ENCODE peak calls at places on chromosomes 13 and 19, in six cellular contexts. One of them, this sample, is unnamed.
A peak's percentile ranks its signal among the peaks of the same experiment; 100 is the strongest.

GRCh38 chr13:68176486-68176885 is 946.4 kb upstream of the PCDH9 start:
- DNase-seq in IMR-90: peak; percentile 36
- DNase-seq in HepG2: no peak
- DNase-seq in GM12878: no peak
- DNase-seq in SK-N-SH: no peak
- DNase-seq in K562: no peak
- DNase-seq in this sample: no peak

GRCh38 chr13:91572944-91573535 is 174.6 kb downstream of the GPC5 start:
- DNase-seq in IMR-90: peak; percentile 34
- DNase-seq in HepG2: no peak
- DNase-seq in GM12878: no peak
- DNase-seq in SK-N-SH: no peak
- DNase-seq in K562: no peak
- DNase-seq in this sample: no peak

GRCh38 chr13:77422724-77423123 is 95.8 kb upstream of the MYCBP2 start:
- DNase-seq in IMR-90: no peak
- DNase-seq in HepG2: no peak
- DNase-seq in GM12878: no peak
- DNase-seq in SK-N-SH: no peak
- DNase-seq in K562: no peak
- DNase-seq in this sample: no peak

GRCh38 chr13:75364131-75364713 is 117.7 kb downstream of the TBC1D4 start:
- DNase-seq in IMR-90: peak; percentile 21
- DNase-seq in HepG2: no peak
- DNase-seq in GM12878: no peak
- DNase-seq in SK-N-SH: no peak
- DNase-seq in K562: no peak
- DNase-seq in this sample: no peak

GRCh38 chr13:76667551-76667950 is 218.7 kb downstream of the KCTD12 start:
- DNase-seq in IMR-90: peak; percentile 77
- DNase-seq in HepG2: no peak
- DNase-seq in GM12878: no peak
- DNase-seq in SK-N-SH: peak; percentile 4
- DNase-seq in K562: no peak
- DNase-seq in this sample: no peak

GRCh38 chr19:597406-598315 is 8.0 kb downstream of the HCN2 start:
- DNase-seq in IMR-90: no peak
- DNase-seq in HepG2: no peak
- DNase-seq in GM12878: no peak
- DNase-seq in SK-N-SH: no peak
- DNase-seq in K562: peak; percentile 47
- DNase-seq in this sample: no peak

GRCh38 chr19:2087621-2088100 is 8.5 kb downstream of the MOB3A start:
- DNase-seq in IMR-90: no peak
- DNase-seq in HepG2: no peak
- DNase-seq in GM12878: peak; percentile 83
- DNase-seq in SK-N-SH: peak; percentile 12
- DNase-seq in K562: no peak
- DNase-seq in this sample: no peak

GRCh38 chr19:827710-828321 is at the start of gene AZU1:
- DNase-seq in IMR-90: no peak
- DNase-seq in HepG2: no peak
- DNase-seq in GM12878: no peak
- DNase-seq in SK-N-SH: no peak
- DNase-seq in K562: no peak
- DNase-seq in this sample: no peak

GRCh38 chr13:28566283-28566682 is 71.4 kb upstream of the FLT1 start:
- DNase-seq in IMR-90: no peak
- DNase-seq in HepG2: no peak
- DNase-seq in GM12878: no peak
- DNase-seq in SK-N-SH: no peak
- DNase-seq in K562: no peak
- DNase-seq in this sample: no peak

GRCh38 chr19:34904521-34904845 is 22.2 kb upstream of the ZNF30 start:
- DNase-seq in IMR-90: no peak
- DNase-seq in HepG2: no peak
- DNase-seq in GM12878: no peak
- DNase-seq in SK-N-SH: no peak
- DNase-seq in K562: no peak
- DNase-seq in this sample: no peak

GRCh38 chr13:62512194-62513141 is 1096.8 kb upstream of the PCDH20 start:
- DNase-seq in IMR-90: peak; percentile 32
- DNase-seq in HepG2: peak; percentile 29
- DNase-seq in GM12878: peak; percentile 24
- DNase-seq in SK-N-SH: peak; percentile 23
- DNase-seq in K562: peak; percentile 9
- DNase-seq in this sample: peak; percentile 68

GRCh38 chr13:41788552-41788951 is 172.4 kb downstream of the VWA8 start:
- DNase-seq in IMR-90: no peak
- DNase-seq in HepG2: no peak
- DNase-seq in GM12878: no peak
- DNase-seq in SK-N-SH: no peak
- DNase-seq in K562: no peak
- DNase-seq in this sample: no peak

GRCh38 chr19:13925990-13926389 is 12.2 kb downstream of the PODNL1 start:
- DNase-seq in IMR-90: no peak
- DNase-seq in HepG2: no peak
- DNase-seq in GM12878: no peak
- DNase-seq in SK-N-SH: no peak
- DNase-seq in K562: no peak
- DNase-seq in this sample: no peak

GRCh38 chr13:109180905-109181425 is 551.6 kb downstream of the MYO16 start:
- DNase-seq in IMR-90: peak; percentile 90
- DNase-seq in HepG2: peak; percentile 6
- DNase-seq in GM12878: no peak
- DNase-seq in SK-N-SH: no peak
- DNase-seq in K562: no peak
- DNase-seq in this sample: no peak

GRCh38 chr19:39319892-39320168 is 833 bp downstream of the LRFN1 start:
- DNase-seq in IMR-90: no peak
- DNase-seq in HepG2: no peak
- DNase-seq in GM12878: no peak
- DNase-seq in SK-N-SH: peak; percentile 76
- DNase-seq in K562: no peak
- DNase-seq in this sample: no peak

GRCh38 chr19:5271145-5271544 is 69.5 kb downstream of the PTPRS start:
- DNase-seq in IMR-90: no peak
- DNase-seq in HepG2: no peak
- DNase-seq in GM12878: no peak
- DNase-seq in SK-N-SH: no peak
- DNase-seq in K562: no peak
- DNase-seq in this sample: no peak

GRCh38 chr19:44809856-44810554 is 1.1 kb downstream of the BCAM start:
- DNase-seq in IMR-90: no peak
- DNase-seq in HepG2: no peak
- DNase-seq in GM12878: no peak
- DNase-seq in SK-N-SH: no peak
- DNase-seq in K562: no peak
- DNase-seq in this sample: no peak

GRCh38 chr13:23025848-23026608 is 154.8 kb upstream of the SGCG start:
- DNase-seq in IMR-90: no peak
- DNase-seq in HepG2: no peak
- DNase-seq in GM12878: no peak
- DNase-seq in SK-N-SH: no peak
- DNase-seq in K562: peak; percentile 22
- DNase-seq in this sample: no peak

GRCh38 chr13:20801704-20802103 is 27.9 kb upstream of the EEF1AKMT1 start:
- DNase-seq in IMR-90: no peak
- DNase-seq in HepG2: no peak
- DNase-seq in GM12878: no peak
- DNase-seq in SK-N-SH: no peak
- DNase-seq in K562: peak; percentile 48
- DNase-seq in this sample: no peak

GRCh38 chr13:20796791-20797513 is 23.2 kb upstream of the EEF1AKMT1 start:
- DNase-seq in IMR-90: peak; percentile 39
- DNase-seq in HepG2: no peak
- DNase-seq in GM12878: no peak
- DNase-seq in SK-N-SH: no peak
- DNase-seq in K562: no peak
- DNase-seq in this sample: no peak

GRCh38 chr13:20803180-20803965 is 29.6 kb upstream of the EEF1AKMT1 start:
- DNase-seq in IMR-90: no peak
- DNase-seq in HepG2: no peak
- DNase-seq in GM12878: no peak
- DNase-seq in SK-N-SH: no peak
- DNase-seq in K562: peak; percentile 21
- DNase-seq in this sample: no peak

GRCh38 chr13:20799726-20800416 is 26.1 kb upstream of the EEF1AKMT1 start:
- DNase-seq in IMR-90: peak; percentile 32
- DNase-seq in HepG2: no peak
- DNase-seq in GM12878: no peak
- DNase-seq in SK-N-SH: no peak
- DNase-seq in K562: no peak
- DNase-seq in this sample: no peak

GRCh38 chr13:20798027-20798426 is 24.3 kb upstream of the EEF1AKMT1 start:
- DNase-seq in IMR-90: no peak
- DNase-seq in HepG2: no peak
- DNase-seq in GM12878: no peak
- DNase-seq in SK-N-SH: no peak
- DNase-seq in K562: no peak
- DNase-seq in this sample: no peak
- H3K36me3 ChIP-seq in IMR-90: peaks cover 9% of the 10 kb centered on the region
- H3K36me3 ChIP-seq in HepG2: peaks cover 6% of the 10 kb centered on the region
- H3K36me3 ChIP-seq in GM12878: peaks cover 2% of the 10 kb centered on the region
- H3K36me3 ChIP-seq in SK-N-SH: peaks cover 42% of the 10 kb centered on the region
- H3K36me3 ChIP-seq in K562: peaks cover 84% of the 10 kb centered on the region
- H3K36me3 ChIP-seq in this sample: peaks cover 2% of the 10 kb centered on the region

GRCh38 chr19:6772028-6772865 is at the start of gene VAV1:
- DNase-seq in IMR-90: no peak
- DNase-seq in HepG2: no peak
- DNase-seq in GM12878: peak; percentile 64
- DNase-seq in SK-N-SH: peak; percentile 53
- DNase-seq in K562: peak; percentile 77
- DNase-seq in this sample: no peak
- TF ChIP-seq USF2 in IMR-90: no peak
- TF ChIP-seq USF2 in HepG2: no peak
- TF ChIP-seq USF2 in GM12878: no peak
- TF ChIP-seq USF2 in SK-N-SH: no peak
- TF ChIP-seq USF2 in K562: no peak
- TF ChIP-seq USF2 in this sample: no peak

GRCh38 chr19:18861235-18861634 is 29.5 kb downstream of the UPF1 start:
- DNase-seq in IMR-90: no peak
- DNase-seq in HepG2: no peak
- DNase-seq in GM12878: no peak
- DNase-seq in SK-N-SH: no peak
- DNase-seq in K562: no peak
- DNase-seq in this sample: no peak

GRCh38 chr19:18861917-18862316 is 30.2 kb downstream of the UPF1 start:
- DNase-seq in IMR-90: no peak
- DNase-seq in HepG2: no peak
- DNase-seq in GM12878: no peak
- DNase-seq in SK-N-SH: no peak
- DNase-seq in K562: no peak
- DNase-seq in this sample: no peak

GRCh38 chr19:18863843-18864362 is 32.1 kb downstream of the CERS1 start:
- DNase-seq in IMR-90: no peak
- DNase-seq in HepG2: no peak
- DNase-seq in GM12878: no peak
- DNase-seq in SK-N-SH: no peak
- DNase-seq in K562: no peak
- DNase-seq in this sample: no peak

GRCh38 chr19:18865106-18865972 is 30.6 kb downstream of the CERS1 start:
- DNase-seq in IMR-90: no peak
- DNase-seq in HepG2: no peak
- DNase-seq in GM12878: no peak
- DNase-seq in SK-N-SH: no peak
- DNase-seq in K562: no peak
- DNase-seq in this sample: no peak

DNA sequence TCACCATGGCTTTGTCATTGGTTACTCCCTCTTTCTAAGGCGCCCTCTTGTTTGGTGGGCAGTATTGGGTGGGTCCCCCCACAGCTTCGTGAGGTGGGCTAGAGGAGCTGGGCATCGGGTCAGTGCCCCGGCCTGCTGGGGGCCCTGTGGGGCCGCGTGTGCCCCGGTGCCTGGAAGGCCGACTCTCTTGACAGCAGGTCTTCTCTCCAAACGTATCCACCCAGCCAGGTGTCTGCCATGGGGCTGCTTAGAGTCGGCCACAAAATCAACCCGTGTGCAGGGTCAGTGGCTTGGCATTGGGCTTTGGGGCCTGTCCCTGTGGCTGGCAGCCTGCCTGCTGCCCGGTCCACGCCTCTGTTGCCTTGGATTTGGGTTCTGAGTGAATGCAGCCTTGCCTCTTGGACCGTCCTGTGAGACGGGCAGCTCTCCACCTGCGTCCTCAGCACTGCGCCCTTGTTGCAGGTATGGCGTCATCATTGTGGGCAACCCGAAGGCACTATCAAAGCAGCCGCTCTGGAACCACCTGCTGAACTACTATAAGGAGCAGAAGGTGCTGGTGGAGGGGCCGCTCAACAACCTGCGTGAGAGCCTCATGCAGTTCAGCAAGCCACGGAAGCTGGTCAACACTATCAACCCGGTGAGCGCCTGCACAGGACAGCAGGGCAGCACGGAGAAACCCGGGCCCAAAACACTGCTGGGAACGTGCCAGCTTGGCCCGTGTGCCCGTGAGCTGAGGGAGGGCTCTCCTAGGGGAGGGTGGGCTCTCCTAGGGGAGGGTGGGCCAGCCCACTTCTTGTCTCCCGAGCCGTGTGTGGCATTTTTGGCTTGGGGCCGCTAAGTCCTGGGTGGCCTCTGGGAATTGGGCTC is 31.4 kb downstream of the UPF1 start:
- DNase-seq in IMR-90: no peak
- DNase-seq in HepG2: no peak
- DNase-seq in GM12878: no peak
- DNase-seq in SK-N-SH: no peak
- DNase-seq in K562: no peak
- DNase-seq in this sample: no peak
- H3K36me3 ChIP-seq in IMR-90: peaks cover 83% of the 10 kb centered on the region
- H3K36me3 ChIP-seq in HepG2: peaks cover 55% of the 10 kb centered on the region
- H3K36me3 ChIP-seq in GM12878: peaks cover 70% of the 10 kb centered on the region
- H3K36me3 ChIP-seq in SK-N-SH: peaks cover 30% of the 10 kb centered on the region
- H3K36me3 ChIP-seq in K562: peaks cover 98% of the 10 kb centered on the region
- H3K36me3 ChIP-seq in this sample: peaks cover 59% of the 10 kb centered on the region

GRCh38 chr13:103805771-103806170 is 739.6 kb upstream of the SLC10A2 start:
- DNase-seq in IMR-90: no peak
- DNase-seq in HepG2: no peak
- DNase-seq in GM12878: no peak
- DNase-seq in SK-N-SH: no peak
- DNase-seq in K562: no peak
- DNase-seq in this sample: no peak

GRCh38 chr13:103799028-103799427 is 732.8 kb upstream of the SLC10A2 start:
- DNase-seq in IMR-90: no peak
- DNase-seq in HepG2: no peak
- DNase-seq in GM12878: no peak
- DNase-seq in SK-N-SH: no peak
- DNase-seq in K562: no peak
- DNase-seq in this sample: no peak

GRCh38 chr13:103803349-103803748 is 737.1 kb upstream of the SLC10A2 start:
- DNase-seq in IMR-90: no peak
- DNase-seq in HepG2: no peak
- DNase-seq in GM12878: no peak
- DNase-seq in SK-N-SH: peak; percentile 15
- DNase-seq in K562: no peak
- DNase-seq in this sample: no peak
- TF ChIP-seq USF2 in IMR-90: no peak
- TF ChIP-seq USF2 in HepG2: no peak
- TF ChIP-seq USF2 in GM12878: no peak
- TF ChIP-seq USF2 in SK-N-SH: no peak
- TF ChIP-seq USF2 in K562: no peak
- TF ChIP-seq USF2 in this sample: no peak

This sample was measured in H1.